ENCODE peak calls at places on chromosomes 7 and 10, in five cellular contexts. One of them, this sample, is unnamed.
A peak's percentile ranks its signal among the peaks of the same experiment; 100 is the strongest.

GRCh38 chr10:70255329-70256299 is 22.4 kb upstream of the PPA1 start:
- DNase-seq in brain microvascular endothelial cell: no peak
- DNase-seq in RWPE1: peak; percentile 76
- DNase-seq in NCI-H2029: no peak
- DNase-seq in tibial nerve: no peak
- DNase-seq in this sample: no peak

GRCh38 chr10:65358565-65358964 is 1567.3 kb upstream of the LRRTM3 start:
- DNase-seq in brain microvascular endothelial cell: peak; percentile 46
- DNase-seq in RWPE1: peak; percentile 8
- DNase-seq in NCI-H2029: no peak
- DNase-seq in tibial nerve: no peak
- DNase-seq in this sample: no peak

GRCh38 chr10:114221235-114221634 is 17.8 kb upstream of the VWA2 start:
- DNase-seq in brain microvascular endothelial cell: no peak
- DNase-seq in RWPE1: no peak
- DNase-seq in NCI-H2029: no peak
- DNase-seq in tibial nerve: no peak
- DNase-seq in this sample: no peak

GRCh38 chr10:11043039-11043438 is 25.4 kb downstream of the CELF2 start:
- DNase-seq in brain microvascular endothelial cell: no peak
- DNase-seq in RWPE1: no peak
- DNase-seq in NCI-H2029: no peak
- DNase-seq in tibial nerve: no peak
- DNase-seq in this sample: no peak

GRCh38 chr10:120514035-120514620 is 57.1 kb downstream of the PLPP4 start:
- DNase-seq in brain microvascular endothelial cell: peak; percentile 25
- DNase-seq in RWPE1: peak; percentile 69
- DNase-seq in NCI-H2029: no peak
- DNase-seq in tibial nerve: no peak
- DNase-seq in this sample: no peak

GRCh38 chr7:47636111-47636692 is 54.3 kb upstream of the TNS3 start:
- DNase-seq in brain microvascular endothelial cell: no peak
- DNase-seq in RWPE1: no peak
- DNase-seq in NCI-H2029: no peak
- DNase-seq in tibial nerve: no peak
- DNase-seq in this sample: no peak

GRCh38 chr10:91034494-91035157 is 113.7 kb upstream of the ANKRD1 start:
- DNase-seq in brain microvascular endothelial cell: no peak
- DNase-seq in RWPE1: peak; percentile 26
- DNase-seq in NCI-H2029: peak; percentile 31
- DNase-seq in tibial nerve: peak; percentile 57
- DNase-seq in this sample: no peak

GRCh38 chr10:33252324-33252723 is 82.1 kb downstream of the NRP1 start:
- DNase-seq in brain microvascular endothelial cell: no peak
- DNase-seq in RWPE1: no peak
- DNase-seq in NCI-H2029: no peak
- DNase-seq in tibial nerve: no peak
- DNase-seq in this sample: no peak

GRCh38 chr7:116329845-116330503 is 119.6 kb downstream of the TES start:
- DNase-seq in brain microvascular endothelial cell: no peak
- DNase-seq in RWPE1: no peak
- DNase-seq in NCI-H2029: no peak
- DNase-seq in tibial nerve: no peak
- DNase-seq in this sample: no peak

GRCh38 chr7:37198906-37199485 is 249.7 kb downstream of the ELMO1 start:
- DNase-seq in brain microvascular endothelial cell: peak; percentile 76
- DNase-seq in RWPE1: peak; percentile 73
- DNase-seq in NCI-H2029: peak; percentile 48
- DNase-seq in tibial nerve: peak; percentile 72
- DNase-seq in this sample: peak; percentile 51

GRCh38 chr7:3238525-3239210 is 62.4 kb upstream of the SDK1 start:
- DNase-seq in brain microvascular endothelial cell: no peak
- DNase-seq in RWPE1: no peak
- DNase-seq in NCI-H2029: no peak
- DNase-seq in tibial nerve: no peak
- DNase-seq in this sample: no peak

GRCh38 chr7:8226526-8226925 is 35.4 kb downstream of the ICA1 start:
- DNase-seq in brain microvascular endothelial cell: no peak
- DNase-seq in RWPE1: no peak
- DNase-seq in NCI-H2029: no peak
- DNase-seq in tibial nerve: no peak
- DNase-seq in this sample: no peak

GRCh38 chr10:20778008-20778757 is 118.9 kb downstream of the NEBL start:
- DNase-seq in brain microvascular endothelial cell: no peak
- DNase-seq in RWPE1: no peak
- DNase-seq in NCI-H2029: no peak
- DNase-seq in tibial nerve: no peak
- DNase-seq in this sample: no peak

GRCh38 chr10:6716521-6716920 is 136.4 kb upstream of the PRKCQ start:
- DNase-seq in brain microvascular endothelial cell: no peak
- DNase-seq in RWPE1: peak; percentile 8
- DNase-seq in NCI-H2029: no peak
- DNase-seq in tibial nerve: no peak
- DNase-seq in this sample: no peak

GRCh38 chr10:31090894-31091607 is 59.4 kb upstream of the ZNF438 start:
- DNase-seq in brain microvascular endothelial cell: peak; percentile 72
- DNase-seq in RWPE1: no peak
- DNase-seq in NCI-H2029: no peak
- DNase-seq in tibial nerve: no peak
- DNase-seq in this sample: no peak

GRCh38 chr7:34247468-34247867 is 342.1 kb downstream of the BMPER start:
- DNase-seq in brain microvascular endothelial cell: no peak
- DNase-seq in RWPE1: no peak
- DNase-seq in NCI-H2029: no peak
- DNase-seq in tibial nerve: no peak
- DNase-seq in this sample: no peak

GRCh38 chr7:44264221-44264956 is 61.0 kb downstream of the CAMK2B start:
- DNase-seq in brain microvascular endothelial cell: no peak
- DNase-seq in RWPE1: peak; percentile 97
- DNase-seq in NCI-H2029: peak; percentile 79
- DNase-seq in tibial nerve: no peak
- DNase-seq in this sample: no peak